ENCODE peak calls at places on chromosomes 7 and 10, in five cellular contexts. One of them, this sample, is unnamed.

GRCh38 chr10:58775960-58776574 is 263.4 kb downstream of the BICC1 start:
- DNase-seq in A549: peak
- DNase-seq in GM12878: no peak
- DNase-seq in K562: no peak
- DNase-seq in HepG2: no peak
- DNase-seq in this sample: peak

GRCh38 chr7:26853788-26854393 is 10.5 kb downstream of the SKAP2 start:
- DNase-seq in A549: peak
- DNase-seq in GM12878: no peak
- DNase-seq in K562: no peak
- DNase-seq in HepG2: peak
- DNase-seq in this sample: peak

GRCh38 chr7:158267737-158268435 is 319.7 kb downstream of the PTPRN2 start:
- DNase-seq in A549: no peak
- DNase-seq in GM12878: no peak
- DNase-seq in K562: no peak
- DNase-seq in HepG2: no peak
- DNase-seq in this sample: no peak

GRCh38 chr10:90373911-90374310 is 483.9 kb downstream of the HTR7 start:
- DNase-seq in A549: no peak
- DNase-seq in GM12878: no peak
- DNase-seq in K562: no peak
- DNase-seq in HepG2: no peak
- DNase-seq in this sample: no peak

GRCh38 chr10:127215882-127216281 is 19.5 kb upstream of the INSYN2A start:
- DNase-seq in A549: no peak
- DNase-seq in GM12878: no peak
- DNase-seq in K562: no peak
- DNase-seq in HepG2: no peak
- DNase-seq in this sample: peak

GRCh38 chr10:63478564-63478963 is 12.8 kb upstream of the JMJD1C start:
- DNase-seq in A549: no peak
- DNase-seq in GM12878: no peak
- DNase-seq in K562: no peak
- DNase-seq in HepG2: no peak
- DNase-seq in this sample: peak

GRCh38 chr10:44325157-44325556 is 59.7 kb downstream of the CXCL12 start:
- DNase-seq in A549: no peak
- DNase-seq in GM12878: no peak
- DNase-seq in K562: no peak
- DNase-seq in HepG2: peak
- DNase-seq in this sample: no peak

GRCh38 chr7:216360-217300 is 24.3 kb downstream of the FAM20C start:
- DNase-seq in A549: no peak
- DNase-seq in GM12878: no peak
- DNase-seq in K562: no peak
- DNase-seq in HepG2: no peak
- DNase-seq in this sample: no peak

GRCh38 chr7:121404348-121404747 is 8.2 kb upstream of the FAM3C start:
- DNase-seq in A549: no peak
- DNase-seq in GM12878: no peak
- DNase-seq in K562: no peak
- DNase-seq in HepG2: no peak
- DNase-seq in this sample: no peak

GRCh38 chr10:19853839-19854238 is 37.6 kb downstream of the PLXDC2 start:
- DNase-seq in A549: no peak
- DNase-seq in GM12878: no peak
- DNase-seq in K562: no peak
- DNase-seq in HepG2: no peak
- DNase-seq in this sample: peak

GRCh38 chr10:119025336-119025735 is 4.2 kb upstream of the NANOS1 start:
- DNase-seq in A549: no peak
- DNase-seq in GM12878: no peak
- DNase-seq in K562: no peak
- DNase-seq in HepG2: peak
- DNase-seq in this sample: no peak

GRCh38 chr10:48309711-48310226 is 3.3 kb downstream of the MAPK8 start:
- DNase-seq in A549: peak
- DNase-seq in GM12878: no peak
- DNase-seq in K562: no peak
- DNase-seq in HepG2: peak
- DNase-seq in this sample: no peak
- TF ChIP-seq CTCF in A549: peak
- TF ChIP-seq CTCF in GM12878: peak
- TF ChIP-seq CTCF in K562: peak
- TF ChIP-seq CTCF in HepG2: peak
- TF ChIP-seq CTCF in this sample: peak

GRCh38 chr10:86303626-86304025 is 63.0 kb downstream of the GRID1 start:
- DNase-seq in A549: no peak
- DNase-seq in GM12878: no peak
- DNase-seq in K562: no peak
- DNase-seq in HepG2: no peak
- DNase-seq in this sample: no peak

GRCh38 chr10:86308056-86308455 is 58.5 kb downstream of the GRID1 start:
- DNase-seq in A549: no peak
- DNase-seq in GM12878: no peak
- DNase-seq in K562: no peak
- DNase-seq in HepG2: no peak
- DNase-seq in this sample: no peak

GRCh38 chr10:86306628-86307278 is 59.8 kb downstream of the GRID1 start:
- DNase-seq in A549: no peak
- DNase-seq in GM12878: no peak
- DNase-seq in K562: peak
- DNase-seq in HepG2: peak
- DNase-seq in this sample: peak

GRCh38 chr10:86304436-86304835 is 62.2 kb downstream of the GRID1 start:
- DNase-seq in A549: no peak
- DNase-seq in GM12878: no peak
- DNase-seq in K562: no peak
- DNase-seq in HepG2: no peak
- DNase-seq in this sample: no peak

DNA sequence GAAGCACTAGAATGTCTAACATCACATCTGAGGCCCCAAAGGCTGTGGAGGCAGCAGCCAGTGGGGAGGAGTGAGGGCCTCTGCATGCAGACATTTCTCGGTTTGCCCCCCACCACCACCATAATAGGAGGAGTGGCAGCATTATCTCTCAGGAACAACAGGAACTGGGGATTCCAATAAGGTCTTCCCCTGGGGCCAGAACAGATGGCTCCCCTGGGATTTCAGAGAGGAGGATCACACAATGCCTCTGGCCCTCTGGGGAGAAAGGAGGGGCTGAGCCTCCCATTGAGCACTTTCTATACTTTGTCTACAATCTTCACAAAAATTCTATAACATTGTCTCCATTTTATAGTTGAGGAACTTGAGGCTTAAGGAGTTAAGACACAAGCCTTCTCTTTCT is 61.1 kb downstream of the GRID1 start:
- DNase-seq in A549: no peak
- DNase-seq in GM12878: no peak
- DNase-seq in K562: no peak
- DNase-seq in HepG2: no peak
- DNase-seq in this sample: no peak
- TF ChIP-seq JUNB in A549: no peak
- TF ChIP-seq JUNB in GM12878: no peak
- TF ChIP-seq JUNB in K562: no peak
- TF ChIP-seq JUNB in HepG2: no peak
- TF ChIP-seq JUNB in this sample: no peak

GRCh38 chr10:31876616-31877352 is 51.8 kb downstream of the ARHGAP12 start:
- DNase-seq in A549: no peak
- DNase-seq in GM12878: peak
- DNase-seq in K562: no peak
- DNase-seq in HepG2: no peak
- DNase-seq in this sample: no peak
- H3K4me2 ChIP-seq in A549: peak
- H3K4me2 ChIP-seq in GM12878: no peak
- H3K4me2 ChIP-seq in K562: no peak
- H3K4me2 ChIP-seq in HepG2: no peak
- H3K4me2 ChIP-seq in this sample: no peak

GRCh38 chr7:117012284-117013174 is 59.2 kb downstream of the ST7 start:
- DNase-seq in A549: peak
- DNase-seq in GM12878: peak
- DNase-seq in K562: no peak
- DNase-seq in HepG2: peak
- DNase-seq in this sample: peak
- TF ChIP-seq CTCF in A549: peak
- TF ChIP-seq CTCF in GM12878: peak
- TF ChIP-seq CTCF in K562: peak
- TF ChIP-seq CTCF in HepG2: peak
- TF ChIP-seq CTCF in this sample: peak

DNA sequence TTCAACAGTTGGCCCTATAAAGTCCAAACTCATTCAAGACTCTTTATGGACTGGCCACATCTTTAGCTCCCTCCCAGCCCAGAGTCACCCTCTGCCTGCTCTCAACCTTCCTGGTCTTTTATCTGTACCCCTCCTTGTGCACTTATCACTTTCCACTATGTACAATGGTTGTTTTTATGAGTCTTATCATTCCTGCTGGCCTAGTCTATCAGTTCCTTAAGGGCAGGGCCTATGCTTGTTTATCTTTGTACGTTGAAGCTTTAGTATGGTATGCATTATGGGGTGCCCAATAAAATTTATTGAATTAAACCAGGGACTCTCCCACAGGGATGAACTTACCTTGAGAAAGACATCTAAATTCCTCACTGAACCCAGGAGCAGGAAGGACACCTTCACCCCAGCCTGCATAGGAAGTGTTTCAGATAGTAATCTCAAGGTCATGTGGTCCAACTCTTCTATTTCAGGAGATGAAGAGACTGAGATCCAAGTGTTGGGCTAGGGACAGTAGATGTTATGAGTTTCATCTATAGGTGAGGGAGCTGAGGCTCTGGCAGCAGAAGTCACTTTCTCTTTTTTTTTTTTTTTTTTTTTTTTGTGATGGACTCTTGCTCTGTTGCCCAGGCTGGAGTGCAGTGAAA is 13.3 kb upstream of the PDCD4 start:
- DNase-seq in A549: no peak
- DNase-seq in GM12878: no peak
- DNase-seq in K562: peak
- DNase-seq in HepG2: no peak
- DNase-seq in this sample: no peak
- TF ChIP-seq JUNB in A549: no peak
- TF ChIP-seq JUNB in GM12878: no peak
- TF ChIP-seq JUNB in K562: no peak
- TF ChIP-seq JUNB in HepG2: no peak
- TF ChIP-seq JUNB in this sample: no peak

DNA sequence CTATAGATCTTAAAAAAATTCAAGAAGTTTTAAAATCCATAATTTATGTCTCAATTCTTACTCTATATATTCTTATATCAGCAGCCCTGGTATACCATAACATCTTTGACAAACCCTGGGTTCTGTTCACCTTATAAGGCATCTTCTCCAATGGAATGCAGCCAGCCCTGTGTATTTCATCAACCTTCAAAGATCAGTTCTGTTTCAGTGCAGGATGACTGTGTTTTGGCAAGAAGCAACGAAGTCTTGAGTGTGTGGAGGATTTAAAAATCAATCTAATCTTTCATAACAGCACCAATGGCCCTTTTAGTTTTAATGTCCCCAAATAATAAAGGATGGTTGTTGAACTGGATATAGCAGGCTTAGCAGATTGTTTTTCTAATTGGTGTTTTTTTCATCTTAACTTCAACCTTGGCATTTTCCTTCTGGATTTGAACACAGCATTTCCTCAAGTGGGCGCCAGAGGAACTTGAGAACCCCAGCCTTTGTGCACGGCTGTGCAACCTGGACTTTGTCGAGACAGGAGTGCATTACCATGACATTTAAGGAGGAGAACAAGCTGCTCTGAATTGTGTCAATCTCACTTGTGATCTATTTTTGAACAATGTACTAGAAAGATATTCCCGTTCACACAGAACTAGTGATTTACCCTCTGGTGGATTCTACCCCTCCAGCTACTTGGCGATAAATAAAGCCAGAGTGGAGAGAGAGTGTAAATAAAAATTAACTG is 313.3 kb upstream of the AKR1E2 start:
- DNase-seq in A549: peak
- DNase-seq in GM12878: no peak
- DNase-seq in K562: no peak
- DNase-seq in HepG2: peak
- DNase-seq in this sample: peak
- H3K4me2 ChIP-seq in A549: peak
- H3K4me2 ChIP-seq in GM12878: no peak
- H3K4me2 ChIP-seq in K562: no peak
- H3K4me2 ChIP-seq in HepG2: no peak
- H3K4me2 ChIP-seq in this sample: no peak

GRCh38 chr7:29239638-29240037 is 45.1 kb downstream of the CHN2 start:
- DNase-seq in A549: peak
- DNase-seq in GM12878: no peak
- DNase-seq in K562: peak
- DNase-seq in HepG2: no peak
- DNase-seq in this sample: peak
- TF ChIP-seq CTCF in A549: peak
- TF ChIP-seq CTCF in GM12878: peak
- TF ChIP-seq CTCF in K562: peak
- TF ChIP-seq CTCF in HepG2: peak
- TF ChIP-seq CTCF in this sample: peak